ENCODE peak calls at places on chromosomes 16 and 17, in seven cellular contexts. S, H, B, F, N, P and U are unnamed samples.

GRCh38 chr17:27669850-27670249 is 38.9 kb downstream of the LGALS9 start:
- DNase-seq in S (no peak), H (no peak), B (no peak), F (no peak), N (no peak), P (no peak), U (no peak)

GRCh38 chr17:53722407-53722806 is 100.3 kb upstream of the KIF2B start:
- DNase-seq in S (peak; percentile 91), H (no peak), B (no peak), F (peak; percentile 86), N (no peak), P (no peak), U (peak; percentile 70)

GRCh38 chr17:61152898-61153297 is 246.7 kb upstream of the TBX2 start:
- DNase-seq in S (peak; percentile 37), H (no peak), B (no peak), F (no peak), N (no peak), P (no peak), U (no peak)

GRCh38 chr17:3556239-3556904 is 1.2 kb downstream of the TRPV3 start:
- DNase-seq in S (no peak), H (no peak), B (no peak), F (no peak), N (no peak), P (no peak), U (no peak)

GRCh38 chr16:9965079-9965478 is 217.1 kb downstream of the GRIN2A start:
- DNase-seq in S (no peak), H (no peak), B (no peak), F (no peak), N (no peak), P (no peak), U (no peak)

GRCh38 chr17:63515426-63515825 is 7.7 kb upstream of the KCNH6 start:
- DNase-seq in S (no peak), H (no peak), B (no peak), F (no peak), N (no peak), P (no peak), U (no peak)

GRCh38 chr16:891353-891740 is 79.4 kb downstream of the LMF1 start:
- DNase-seq in S (no peak), H (no peak), B (no peak), F (no peak), N (no peak), P (no peak), U (no peak)

GRCh38 chr17:21194210-21194609 is 19.8 kb downstream of the TMEM11 start:
- DNase-seq in S (no peak), H (no peak), B (no peak), F (no peak), N (peak; percentile 60), P (no peak), U (no peak)

GRCh38 chr17:58277107-58277506 is 3.6 kb downstream of the MPO start:
- DNase-seq in S (no peak), H (no peak), B (no peak), F (no peak), N (no peak), P (no peak), U (no peak)

GRCh38 chr17:61128671-61129115 is 270.9 kb upstream of the TBX2 start:
- DNase-seq in S (no peak), H (no peak), B (no peak), F (no peak), N (no peak), P (no peak), U (no peak)

GRCh38 chr16:82031116-82032084 is 3.7 kb upstream of the HSD17B2 start:
- DNase-seq in S (peak; percentile 69), H (no peak), B (no peak), F (peak; percentile 61), N (no peak), P (no peak), U (peak; percentile 63)